ENCODE peak calls at places on chromosomes 11 and 22, in six cellular contexts. D is choroid plexus epithelial cell, L is psoas muscle, Q is tibial nerve, G is transverse colon, A is AG10803. W is an unnamed sample.

GRCh38 chr11:92591551-92591950 is 366.9 kb downstream of the FAT3 start:
- DNase-seq in D (no peak), G (no peak), L (no peak), Q (no peak), A (no peak), W (no peak)

GRCh38 chr11:8671242-8671641 is 11.2 kb downstream of the TRIM66 start:
- DNase-seq in Q (peak), L (peak), A (peak), G (peak), D (peak), W (peak)

GRCh38 chr11:33778682-33779081 is 4.4 kb upstream of the FBXO3 start:
- DNase-seq in G (no peak), D (peak), L (no peak), A (peak), Q (no peak), W (peak)

GRCh38 chr11:12134239-12134590 is 23.8 kb downstream of the MICAL2 start:
- DNase-seq in Q (no peak), L (no peak), D (no peak), G (peak), A (no peak), W (no peak)

GRCh38 chr11:78532991-78533861 is 41.4 kb downstream of the NARS2 start:
- DNase-seq in D (no peak), L (no peak), G (no peak), Q (no peak), A (no peak), W (no peak)

GRCh38 chr11:60515144-60515855 is at the start of gene MS4A13:
- DNase-seq in G (no peak), L (no peak), D (no peak), Q (no peak), A (no peak), W (no peak)

GRCh38 chr11:16833026-16833425 is 94.6 kb downstream of the C11orf58 start:
- DNase-seq in D (no peak), A (no peak), G (no peak), L (no peak), Q (no peak), W (no peak)

GRCh38 chr11:31711137-31711536 is 100.0 kb downstream of the PAX6 start:
- DNase-seq in D (no peak), Q (no peak), A (no peak), G (no peak), L (no peak), W (no peak)

GRCh38 chr11:92211576-92212167 is 12.9 kb upstream of the FAT3 start:
- DNase-seq in L (no peak), D (peak), G (no peak), Q (no peak), A (peak), W (peak)

GRCh38 chr11:6319879-6320410 is 356 bp downstream of the CAVIN3 start:
- DNase-seq in D (peak), L (peak), G (peak), A (peak), Q (peak), W (peak)

DNA sequence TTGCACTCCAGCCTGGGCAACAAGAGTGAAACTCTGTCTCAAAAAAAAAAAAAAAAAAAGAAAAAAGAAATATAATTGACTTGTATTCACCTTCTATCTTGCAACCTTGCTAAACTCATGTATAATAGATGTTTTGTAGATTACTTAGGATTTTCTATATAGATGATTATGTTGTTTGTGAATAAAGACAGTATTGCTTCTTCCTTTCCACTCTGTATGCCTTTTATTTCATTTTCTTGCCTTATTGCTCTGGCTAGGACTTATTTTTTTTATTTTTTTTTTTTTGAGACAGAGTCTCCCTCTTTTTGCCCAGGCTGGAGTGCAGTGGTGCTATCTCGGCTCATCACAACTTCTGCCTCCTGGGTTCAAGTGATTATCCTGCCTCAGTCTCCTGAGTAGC is 29.7 kb upstream of the SOX10 start:
- DNase-seq in A (no peak), Q (no peak), D (no peak), L (no peak), G (no peak), W (no peak)
- TF ChIP-seq CTCF in A (no peak), Q (no peak), D (no peak), L (no peak), G (no peak), W (no peak)

GRCh38 chr22:21931056-21931455 is 21.6 kb downstream of the PPM1F start:
- DNase-seq in D (no peak), A (no peak), G (no peak), Q (no peak), L (no peak), W (no peak)
- TF ChIP-seq CTCF in D (no peak), A (no peak), G (no peak), Q (no peak), L (no peak), W (no peak)

DNA sequence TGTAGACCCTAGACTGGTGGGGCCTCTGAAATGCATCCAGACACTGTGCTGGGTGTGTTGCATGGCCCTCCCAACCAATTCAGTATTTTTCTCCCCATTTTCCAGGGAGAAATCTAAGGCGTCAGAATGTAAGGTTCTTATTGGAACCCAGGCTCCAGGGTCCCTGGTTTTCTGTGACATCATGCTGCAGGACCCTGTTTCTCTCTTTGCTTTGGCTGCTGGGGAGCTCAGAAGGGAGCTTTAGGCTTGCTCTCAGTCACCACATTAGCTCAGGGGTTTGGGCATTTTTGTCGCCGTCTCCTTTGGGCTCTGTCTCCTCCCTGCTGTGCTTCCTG is 2.9 kb downstream of the MYEOV start:
- DNase-seq in Q (no peak), D (no peak), A (no peak), L (no peak), G (peak), W (no peak)
- TF ChIP-seq CTCF in Q (no peak), D (no peak), A (no peak), L (no peak), G (no peak), W (no peak)

GRCh38 chr11:45880772-45881570 is 4.5 kb upstream of the MAPK8IP1 start:
- DNase-seq in A (no peak), Q (no peak), L (no peak), G (no peak), D (peak), W (peak)
- TF ChIP-seq CTCF in A (no peak), Q (no peak), L (no peak), G (no peak), D (no peak), W (no peak)

DNA sequence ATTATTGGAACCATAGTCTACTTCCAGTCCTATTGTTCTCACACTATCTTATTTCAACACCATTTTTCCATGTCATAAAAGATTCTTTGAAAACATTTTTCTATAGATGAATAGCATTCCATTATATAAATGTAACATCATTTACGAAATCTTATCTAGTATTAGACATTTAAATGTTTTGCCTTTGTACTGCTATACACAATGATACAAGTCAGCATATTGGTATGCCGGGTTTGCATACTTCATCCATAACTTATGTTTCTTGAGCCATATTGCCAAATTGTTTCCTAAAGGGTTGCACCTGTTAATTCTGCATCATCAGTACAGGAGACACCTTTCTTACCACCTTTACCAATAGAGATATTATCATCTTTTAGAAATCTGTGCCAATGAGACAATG is 68.2 kb downstream of the SYT13 start:
- DNase-seq in D (peak), G (no peak), L (no peak), Q (no peak), A (peak), W (peak)
- TF ChIP-seq CTCF in D (no peak), G (no peak), L (no peak), Q (no peak), A (no peak), W (no peak)

GRCh38 chr11:134725939-134726639 is 314.0 kb upstream of the B3GAT1 start:
- DNase-seq in D (no peak), Q (no peak), A (no peak), L (no peak), G (peak), W (no peak)
- TF ChIP-seq CTCF in D (no peak), Q (no peak), A (no peak), L (no peak), G (peak), W (no peak)

GRCh38 chr22:49848690-49849160 is 4.9 kb upstream of the ZBED4 start:
- DNase-seq in G (no peak), L (no peak), A (no peak), D (no peak), Q (no peak), W (no peak)

GRCh38 chr22:49849161-49850020 is 4.3 kb upstream of the ZBED4 start:
- DNase-seq in L (no peak), G (no peak), D (no peak), Q (no peak), A (no peak), W (no peak)

GRCh38 chr22:49845666-49846459 is 7.8 kb upstream of the ZBED4 start:
- DNase-seq in Q (no peak), L (no peak), G (no peak), A (no peak), D (no peak), W (no peak)

GRCh38 chr22:49847751-49848689 is 5.6 kb upstream of the ZBED4 start:
- DNase-seq in A (no peak), G (peak), L (peak), D (no peak), Q (no peak), W (no peak)

DNA sequence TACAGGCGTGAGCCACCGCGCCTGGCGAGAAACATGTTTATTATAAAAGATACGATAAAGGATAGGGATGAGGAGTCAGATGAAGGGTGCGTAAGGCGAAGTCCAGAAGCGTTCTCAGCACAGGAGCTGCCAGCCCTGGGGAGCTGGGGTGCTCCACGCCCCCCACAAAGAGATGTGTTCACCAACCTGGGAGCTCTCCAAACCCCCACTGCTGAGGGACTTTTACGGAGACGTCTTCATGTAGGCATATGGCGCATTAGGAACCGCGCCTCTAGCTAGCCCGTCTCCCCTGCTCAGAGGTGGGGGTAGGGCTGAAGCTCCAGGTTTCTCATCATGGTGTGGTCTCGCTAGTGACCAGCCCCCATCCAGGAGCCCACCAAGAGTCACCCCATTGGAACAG is 8.4 kb upstream of the ZBED4 start:
- DNase-seq in Q (no peak), L (no peak), G (no peak), D (no peak), A (no peak), W (no peak)
- TF ChIP-seq CTCF in Q (no peak), L (no peak), G (no peak), D (no peak), A (no peak), W (no peak)

W was measured in fibroblast of pulmonary artery.